ENCODE peak calls at places on chromosomes 3 and 15, in nine cellular contexts. X, Y, U, I, Q, Z, V, A and F are unnamed samples.
A peak's percentile ranks its signal among the peaks of the same experiment; 100 is the strongest.

GRCh38 chr3:152289708-152290107 is 21.0 kb downstream of the MBNL1 start:
- DNase-seq in X (no peak), Y (no peak), U (no peak), I (no peak), Q (no peak), Z (no peak), V (no peak), A (no peak), F (no peak)

GRCh38 chr15:86016750-86017149 is 62.9 kb upstream of the AGBL1 start:
- DNase-seq in X (no peak), Y (no peak), U (no peak), I (no peak), Q (no peak), Z (no peak), V (no peak), A (no peak), F (no peak)

GRCh38 chr3:65479118-65479517 is 559.6 kb downstream of the MAGI1 start:
- DNase-seq in X (no peak), Y (no peak), U (no peak), I (no peak), Q (no peak), Z (no peak), V (no peak), A (no peak), F (no peak)

GRCh38 chr3:30607032-30607833 is 832 bp downstream of the TGFBR2 start:
- DNase-seq in X (peak; percentile 36), Y (peak; percentile 81), U (peak; percentile 58), I (peak; percentile 50), Q (peak; percentile 14), Z (peak; percentile 46), V (peak; percentile 62), A (peak; percentile 86), F (peak; percentile 46)

GRCh38 chr15:92810418-92811138 is 89.5 kb upstream of the CHD2 start:
- DNase-seq in X (no peak), Y (no peak), U (peak; percentile 86), I (peak; percentile 85), Q (peak; percentile 78), Z (peak; percentile 74), V (peak; percentile 83), A (peak; percentile 89), F (peak; percentile 61)

GRCh38 chr3:193711964-193712598 is 119.1 kb downstream of the OPA1 start:
- DNase-seq in X (no peak), Y (no peak), U (no peak), I (no peak), Q (no peak), Z (no peak), V (no peak), A (no peak), F (no peak)

GRCh38 chr3:60573494-60573893 is 677.8 kb downstream of the FHIT start:
- DNase-seq in X (no peak), Y (no peak), U (peak; percentile 8), I (no peak), Q (no peak), Z (no peak), V (peak; percentile 37), A (no peak), F (no peak)

GRCh38 chr3:3295586-3295985 is 116.1 kb upstream of the CRBN start:
- DNase-seq in X (no peak), Y (no peak), U (no peak), I (no peak), Q (no peak), Z (no peak), V (no peak), A (no peak), F (no peak)

GRCh38 chr3:142218703-142219102 is 6.7 kb downstream of the GK5 start:
- DNase-seq in X (no peak), Y (no peak), U (peak; percentile 29), I (peak; percentile 6), Q (no peak), Z (no peak), V (peak; percentile 5), A (no peak), F (peak; percentile 34)

GRCh38 chr3:124177070-124177469 is 185.1 kb upstream of the ROPN1 start:
- DNase-seq in X (no peak), Y (no peak), U (no peak), I (no peak), Q (no peak), Z (no peak), V (no peak), A (no peak), F (no peak)

GRCh38 chr3:43919067-43919466 is 228.3 kb downstream of the ABHD5 start:
- DNase-seq in X (no peak), Y (no peak), U (no peak), I (peak; percentile 13), Q (no peak), Z (no peak), V (peak; percentile 37), A (no peak), F (no peak)

GRCh38 chr15:38618242-38618925 is 53.8 kb upstream of the RASGRP1 start:
- DNase-seq in X (no peak), Y (no peak), U (no peak), I (no peak), Q (no peak), Z (no peak), V (no peak), A (no peak), F (no peak)

GRCh38 chr3:178434206-178434805 is 101.9 kb upstream of the KCNMB2 start:
- DNase-seq in X (no peak), Y (no peak), U (peak; percentile 40), I (peak; percentile 33), Q (no peak), Z (no peak), V (peak; percentile 22), A (no peak), F (peak; percentile 6)

GRCh38 chr3:197354195-197355059 is 56.0 kb upstream of the DLG1 start:
- DNase-seq in X (no peak), Y (no peak), U (peak; percentile 65), I (peak; percentile 76), Q (peak; percentile 87), Z (peak; percentile 72), V (peak; percentile 61), A (peak; percentile 65), F (peak; percentile 44)

GRCh38 chr3:197355713-197356112 is 57.3 kb upstream of the DLG1 start:
- DNase-seq in X (no peak), Y (no peak), U (no peak), I (no peak), Q (no peak), Z (no peak), V (no peak), A (no peak), F (no peak)

GRCh38 chr3:197353867-197354180 is 55.4 kb upstream of the DLG1 start:
- DNase-seq in X (no peak), Y (no peak), U (peak; percentile 54), I (peak; percentile 10), Q (peak; percentile 87), Z (peak; percentile 33), V (peak; percentile 61), A (no peak), F (peak; percentile 65)

GRCh38 chr3:197356741-197357140 is 58.3 kb upstream of the DLG1 start:
- DNase-seq in X (no peak), Y (no peak), U (no peak), I (no peak), Q (no peak), Z (no peak), V (no peak), A (no peak), F (no peak)

DNA sequence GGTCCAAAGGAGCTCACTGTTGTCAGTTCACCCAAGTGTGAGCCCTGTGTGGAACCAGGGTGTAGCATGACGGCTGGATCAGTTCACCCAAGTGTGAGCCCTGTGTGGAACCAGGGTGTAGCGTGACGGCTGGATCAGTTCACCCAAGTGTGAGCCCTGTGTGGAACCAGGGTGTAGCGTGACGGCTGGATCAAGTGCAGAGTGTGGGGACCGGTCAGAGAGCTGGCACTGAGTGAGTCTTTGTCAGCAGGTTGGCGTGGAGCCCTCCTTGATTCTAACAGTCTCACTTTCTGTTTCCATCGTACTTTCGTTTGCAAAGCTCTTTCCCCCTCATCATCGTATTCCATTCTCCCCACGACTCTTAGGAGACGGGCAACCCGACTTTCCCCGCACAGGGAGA is 57.9 kb upstream of the DLG1 start:
- DNase-seq in X (no peak), Y (peak; percentile 60), U (no peak), I (peak; percentile 44), Q (no peak), Z (peak; percentile 73), V (no peak), A (peak; percentile 66), F (no peak)
- H3K4me3 ChIP-seq in X (no peak overlapping the region), Y (no peak overlapping the region), U (no peak overlapping the region), I (peak overlapping the region; percentile 19), Q (no peak overlapping the region), Z (peak overlapping the region; percentile 18), V (no peak overlapping the region), A (peak overlapping the region; percentile 21), F (no peak overlapping the region)

DNA sequence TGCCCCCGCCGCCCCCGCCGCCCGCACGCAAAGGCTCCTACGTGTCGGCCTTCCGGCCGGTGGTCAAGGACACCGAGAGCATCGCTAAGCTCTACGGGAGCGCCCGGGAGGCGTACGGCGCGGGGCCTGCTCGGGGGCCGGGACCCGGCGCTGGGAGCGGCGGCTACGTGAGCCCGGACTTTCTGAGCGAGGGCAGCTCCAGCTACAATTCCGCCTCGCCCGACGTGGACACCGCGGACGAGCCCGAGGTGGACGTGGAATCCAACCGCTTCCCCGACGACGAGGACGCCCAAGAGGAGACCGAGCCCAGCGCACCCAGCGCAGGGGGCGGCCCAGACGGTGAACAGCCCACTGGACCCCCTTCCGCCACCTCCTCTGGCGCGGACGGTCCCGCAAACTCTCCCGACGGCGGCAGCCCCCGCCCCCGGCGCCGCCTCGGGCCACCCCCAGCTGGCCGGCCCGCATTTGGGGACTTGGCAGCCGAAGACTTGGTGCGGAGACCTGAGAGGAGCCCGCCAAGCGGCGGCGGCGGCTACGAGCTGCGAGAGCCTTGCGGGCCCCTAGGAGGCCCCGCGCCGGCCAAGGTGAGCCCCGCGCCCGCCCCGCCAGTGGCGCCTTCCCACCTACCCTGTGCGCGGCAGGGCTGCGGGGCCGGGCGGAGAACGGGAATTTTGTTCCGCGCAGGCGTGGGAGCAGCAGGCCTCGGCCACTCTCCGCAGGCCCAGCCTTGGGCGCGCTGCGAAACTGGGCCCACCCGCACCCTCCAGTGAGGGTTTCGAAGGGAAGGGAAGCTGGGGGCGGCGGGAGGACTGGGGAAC is 2.5 kb downstream of the SKOR1 start:
- DNase-seq in X (no peak), Y (no peak), U (no peak), I (no peak), Q (no peak), Z (no peak), V (no peak), A (peak; percentile 54), F (no peak)
- H3K4me3 ChIP-seq in X (no peak overlapping the region), Y (no peak overlapping the region), U (no peak overlapping the region), I (no peak overlapping the region), Q (no peak overlapping the region), Z (no peak overlapping the region), V (no peak overlapping the region), A (no peak overlapping the region), F (no peak overlapping the region)

DNA sequence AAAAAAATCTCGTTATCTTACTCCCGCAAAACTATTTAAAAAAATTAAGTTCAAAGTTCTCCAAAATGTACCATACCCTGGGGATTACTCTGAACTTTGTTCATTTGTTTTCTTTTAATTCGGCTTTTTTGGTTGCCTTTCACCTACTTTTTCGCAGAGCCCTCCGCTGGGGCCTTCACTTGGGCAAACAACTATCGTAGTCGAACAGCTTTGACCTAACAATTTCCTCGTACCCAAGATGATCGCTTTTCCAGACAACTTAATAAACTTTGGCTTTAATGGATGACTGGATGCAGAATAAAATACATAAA is 2.7 kb downstream of the HDDC3 start:
- DNase-seq in X (no peak), Y (no peak), U (no peak), I (no peak), Q (no peak), Z (no peak), V (no peak), A (no peak), F (no peak)
- H3K4me3 ChIP-seq in X (peak overlapping the region; percentile 56), Y (peak overlapping the region; percentile 56), U (peak overlapping the region; percentile 62), I (peak overlapping the region; percentile 53), Q (no peak overlapping the region), Z (peak overlapping the region; percentile 70), V (peak overlapping the region; percentile 56), A (peak overlapping the region; percentile 70), F (peak overlapping the region; percentile 74)

GRCh38 chr3:137770066-137770805 is 6.1 kb downstream of the SOX14 start:
- DNase-seq in X (no peak), Y (no peak), U (no peak), I (no peak), Q (no peak), Z (no peak), V (no peak), A (no peak), F (no peak)
- H3K4me3 ChIP-seq in X (no peak overlapping the region), Y (no peak overlapping the region), U (no peak overlapping the region), I (no peak overlapping the region), Q (peak overlapping the region; percentile 40), Z (no peak overlapping the region), V (no peak overlapping the region), A (no peak overlapping the region), F (no peak overlapping the region)